ENCODE peak calls at places on chromosomes 1 and 21, in six cellular contexts. T, M, J, Y, X and F are unnamed samples.

GRCh38 chr1:206911064-206911663 is 10.6 kb downstream of the FCMR start:
- DNase-seq in T (peak), M (peak), J (peak), Y (no peak), X (peak), F (peak)

GRCh38 chr21:39079617-39080016 is 103.6 kb downstream of the PSMG1 start:
- DNase-seq in T (no peak), M (peak), J (no peak), Y (peak), X (no peak), F (no peak)

GRCh38 chr1:15046487-15047165 is 106.9 kb upstream of the TMEM51 start:
- DNase-seq in T (peak), M (peak), J (peak), Y (no peak), X (peak), F (peak)

GRCh38 chr1:115114308-115114707 is 25.0 kb upstream of the TSPAN2 start:
- DNase-seq in T (no peak), M (no peak), J (no peak), Y (no peak), X (no peak), F (no peak)

GRCh38 chr1:113538225-113538624 is 147.9 kb downstream of the MAGI3 start:
- DNase-seq in T (no peak), M (no peak), J (no peak), Y (no peak), X (no peak), F (no peak)

GRCh38 chr21:16794944-16795343 is 717.9 kb upstream of the CXADR start:
- DNase-seq in T (peak), M (peak), J (no peak), Y (no peak), X (peak), F (no peak)

GRCh38 chr1:203658274-203658673 is 31.6 kb downstream of the ATP2B4 start:
- DNase-seq in T (no peak), M (no peak), J (no peak), Y (no peak), X (no peak), F (no peak)

GRCh38 chr1:93531193-93531592 is 83.3 kb downstream of the FNBP1L start:
- DNase-seq in T (no peak), M (no peak), J (no peak), Y (no peak), X (no peak), F (no peak)

GRCh38 chr21:10418649-10419048 is 102.7 kb upstream of the TPTE start:
- DNase-seq in T (no peak), M (no peak), J (no peak), Y (no peak), X (no peak), F (no peak)

GRCh38 chr1:204075116-204075636 is 2.3 kb downstream of the SOX13 start:
- DNase-seq in T (no peak), M (no peak), J (no peak), Y (peak), X (no peak), F (no peak)

GRCh38 chr1:57632401-57632800 is 208.5 kb upstream of the DAB1 start:
- DNase-seq in T (no peak), M (peak), J (no peak), Y (no peak), X (no peak), F (no peak)

GRCh38 chr1:234709473-234710279 is 99.7 kb upstream of the IRF2BP2 start:
- DNase-seq in T (no peak), M (no peak), J (no peak), Y (no peak), X (no peak), F (no peak)

GRCh38 chr1:45542591-45542990 is 8.0 kb upstream of the AKR1A1 start:
- DNase-seq in T (no peak), M (no peak), J (no peak), Y (no peak), X (no peak), F (no peak)

GRCh38 chr21:42475526-42476492 is 20.2 kb downstream of the RSPH1 start:
- DNase-seq in T (no peak), M (no peak), J (no peak), Y (no peak), X (no peak), F (no peak)

DNA sequence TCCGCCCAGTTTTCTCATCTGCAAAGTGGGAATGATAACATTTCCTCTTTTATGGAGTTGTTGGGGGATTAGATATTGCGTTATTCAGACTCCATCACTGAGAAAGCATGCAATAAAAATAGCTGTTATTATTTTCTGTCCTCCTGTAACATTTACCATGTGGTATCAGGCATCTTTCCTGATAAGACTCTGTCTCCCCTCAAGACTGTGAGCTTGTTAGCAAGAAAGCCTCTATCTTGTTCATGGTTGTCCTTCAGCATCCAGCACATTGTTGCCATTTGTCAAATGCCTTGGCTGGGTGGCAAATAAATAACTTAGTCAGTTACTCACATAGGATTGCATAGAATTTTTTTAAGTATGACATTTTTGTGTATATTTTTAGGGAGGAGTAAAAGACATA is 1.2 kb upstream of the JAM2 start:
- DNase-seq in T (no peak), M (no peak), J (no peak), Y (no peak), X (no peak), F (no peak)
- TF ChIP-seq CTCF in T (no peak), M (no peak), J (no peak), Y (no peak), X (no peak), F (no peak)

GRCh38 chr1:228471762-228472398 is 15.3 kb upstream of the RNF187 start:
- DNase-seq in T (no peak), M (peak), J (peak), Y (peak), X (peak), F (peak)
- TF ChIP-seq CTCF in T (peak), M (peak), J (peak), Y (no peak), X (peak), F (peak)

GRCh38 chr1:180933141-180933540 is 20.4 kb downstream of the KIAA1614 start:
- DNase-seq in T (no peak), M (no peak), J (no peak), Y (no peak), X (no peak), F (no peak)
- TF ChIP-seq CTCF in T (no peak), M (no peak), J (no peak), Y (no peak), X (no peak), F (no peak)

DNA sequence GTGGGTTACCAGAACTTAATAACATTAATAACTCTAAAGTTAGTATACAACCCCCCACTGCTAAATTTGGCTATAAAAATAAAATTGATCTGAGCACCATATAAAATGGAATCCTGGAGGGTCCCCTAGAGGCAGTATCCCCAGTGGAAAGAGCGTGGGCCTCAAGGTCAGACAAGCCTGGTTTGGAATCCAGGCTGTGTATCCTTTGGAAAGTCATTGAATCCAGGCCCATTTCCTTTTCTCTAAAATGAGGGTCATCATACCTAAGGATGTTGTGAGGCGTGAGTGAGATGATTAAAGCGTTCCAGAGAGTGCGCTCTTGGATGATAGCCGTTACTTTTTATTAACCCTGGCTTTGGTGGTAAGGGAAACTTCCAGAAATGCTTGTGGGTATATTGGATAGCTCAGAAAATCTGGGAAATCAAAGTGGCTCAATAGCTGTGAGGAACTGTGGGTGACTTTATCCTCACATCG is 671 bp upstream of the ZNF436 start:
- DNase-seq in T (no peak), M (no peak), J (no peak), Y (no peak), X (no peak), F (no peak)
- TF ChIP-seq CTCF in T (no peak), M (no peak), J (no peak), Y (no peak), X (no peak), F (no peak)

GRCh38 chr1:26064591-26064990 is 2.8 kb downstream of the TRIM63 start:
- DNase-seq in T (no peak), M (no peak), J (no peak), Y (no peak), X (no peak), F (no peak)
- TF ChIP-seq CTCF in T (no peak), M (no peak), J (no peak), Y (no peak), X (no peak), F (no peak)